ENCODE peak calls at places on chromosome 11, in four cellular contexts. O is neural crest cell; I is T-cell; U is stimulated activated CD4-positive, alpha-beta T cell treated with anti-CD3 and anti-CD28 coated beads, Interleukin-1b, Interleukin-23, amount 100 ng/mL, for 24 hours. L is an unnamed sample.

GRCh38 chr11:65395961-65396530 is 9.6 kb downstream of the FRMD8 start:
- DNase-seq in O (no peak), I (no peak), U (no peak), L (no peak)

GRCh38 chr11:2825261-2825885 is 60.2 kb downstream of the CDKN1C start:
- DNase-seq in U (no peak), I (no peak), O (no peak), L (no peak)

GRCh38 chr11:107696140-107696539 is 15.7 kb downstream of the SLN start:
- DNase-seq in O (no peak), U (no peak), I (no peak), L (no peak)

GRCh38 chr11:123806249-123806648 is at the start of gene OR6M1:
- DNase-seq in I (no peak), O (no peak), U (no peak), L (no peak)

GRCh38 chr11:64759722-64760719 is at the start of gene PYGM:
- DNase-seq in O (peak; percentile 61), I (no peak), U (no peak), L (no peak)

GRCh38 chr11:78595431-78596130 is 20.9 kb upstream of the NARS2 start:
- DNase-seq in O (no peak), I (no peak), U (no peak), L (no peak)

GRCh38 chr11:134369656-134370525 is 38.1 kb downstream of the GLB1L2 start:
- DNase-seq in I (no peak), U (no peak), O (no peak), L (no peak)

GRCh38 chr11:130623909-130624668 is 175.6 kb downstream of the ADAMTS15 start:
- DNase-seq in I (no peak), O (no peak), U (no peak), L (no peak)

GRCh38 chr11:120172921-120173705 is 35.2 kb upstream of the TRIM29 start:
- DNase-seq in U (no peak), O (no peak), I (no peak), L (no peak)

GRCh38 chr11:18171377-18172000 is 1.1 kb upstream of the MRGPRX4 start:
- DNase-seq in I (no peak), U (no peak), O (peak; percentile 14), L (no peak)

GRCh38 chr11:10526974-10527918 is 13.7 kb downstream of the RNF141 start:
- DNase-seq in I (no peak), O (no peak), U (no peak), L (no peak)

GRCh38 chr11:30855383-30856006 is 269.3 kb upstream of the MPPED2 start:
- DNase-seq in O (no peak), U (no peak), I (no peak), L (no peak)

GRCh38 chr11:10926801-10927200 is 68.9 kb upstream of the ZBED5 start:
- DNase-seq in I (no peak), U (no peak), O (no peak), L (no peak)

GRCh38 chr11:2815762-2816496 is 69.6 kb downstream of the CDKN1C start:
- DNase-seq in O (no peak), I (no peak), U (no peak), L (no peak)